ENCODE peak calls at places on chromosomes 2 and 18, in ten cellular contexts. One of them, this sample, is unnamed.
A peak's percentile ranks its signal among the peaks of the same experiment; 100 is the strongest.

GRCh38 chr2:156437272-156437671 is 1.1 kb downstream of the GPD2 start:
- DNase-seq in tibial artery: peak; percentile 78
- DNase-seq in endothelial cell: no peak
- DNase-seq in GM13977: no peak
- DNase-seq in dorsolateral prefrontal cortex: no peak
- DNase-seq in lower lobe of right lung: peak; percentile 54
- DNase-seq in cardiac muscle cell: no peak
- DNase-seq in HFFc6: no peak
- DNase-seq in PC-9: no peak
- DNase-seq in Calu3: no peak
- DNase-seq in this sample: no peak

GRCh38 chr2:237972211-237972610 is 5.4 kb downstream of the UBE2F start:
- DNase-seq in GM13977: no peak
- DNase-seq in PC-9: no peak
- DNase-seq in dorsolateral prefrontal cortex: no peak
- DNase-seq in tibial artery: no peak
- DNase-seq in cardiac muscle cell: no peak
- DNase-seq in Calu3: no peak
- DNase-seq in HFFc6: no peak
- DNase-seq in lower lobe of right lung: no peak
- DNase-seq in endothelial cell: no peak
- DNase-seq in this sample: no peak

GRCh38 chr18:1147616-1148184 is 243.0 kb downstream of the ADCYAP1 start:
- DNase-seq in lower lobe of right lung: no peak
- DNase-seq in GM13977: no peak
- DNase-seq in dorsolateral prefrontal cortex: no peak
- DNase-seq in PC-9: no peak
- DNase-seq in HFFc6: no peak
- DNase-seq in tibial artery: no peak
- DNase-seq in cardiac muscle cell: peak; percentile 7
- DNase-seq in endothelial cell: no peak
- DNase-seq in Calu3: no peak
- DNase-seq in this sample: no peak

GRCh38 chr2:229489016-229489415 is 217.9 kb upstream of the PID1 start:
- DNase-seq in Calu3: no peak
- DNase-seq in cardiac muscle cell: no peak
- DNase-seq in tibial artery: no peak
- DNase-seq in GM13977: no peak
- DNase-seq in PC-9: peak; percentile 98
- DNase-seq in lower lobe of right lung: no peak
- DNase-seq in dorsolateral prefrontal cortex: peak; percentile 60
- DNase-seq in endothelial cell: no peak
- DNase-seq in HFFc6: peak; percentile 29
- DNase-seq in this sample: peak; percentile 28

GRCh38 chr2:173654896-173655265 is 300.2 kb downstream of the CDCA7 start:
- DNase-seq in tibial artery: no peak
- DNase-seq in endothelial cell: no peak
- DNase-seq in PC-9: no peak
- DNase-seq in GM13977: no peak
- DNase-seq in lower lobe of right lung: no peak
- DNase-seq in dorsolateral prefrontal cortex: no peak
- DNase-seq in HFFc6: no peak
- DNase-seq in Calu3: no peak
- DNase-seq in cardiac muscle cell: no peak
- DNase-seq in this sample: no peak

GRCh38 chr2:150230004-150230403 is 257.5 kb downstream of the RND3 start:
- DNase-seq in endothelial cell: no peak
- DNase-seq in HFFc6: no peak
- DNase-seq in cardiac muscle cell: no peak
- DNase-seq in dorsolateral prefrontal cortex: no peak
- DNase-seq in PC-9: no peak
- DNase-seq in tibial artery: no peak
- DNase-seq in GM13977: no peak
- DNase-seq in Calu3: no peak
- DNase-seq in lower lobe of right lung: no peak
- DNase-seq in this sample: no peak

GRCh38 chr2:212181646-212182045 is 357.0 kb downstream of the ERBB4 start:
- DNase-seq in tibial artery: no peak
- DNase-seq in GM13977: no peak
- DNase-seq in HFFc6: no peak
- DNase-seq in PC-9: no peak
- DNase-seq in cardiac muscle cell: no peak
- DNase-seq in dorsolateral prefrontal cortex: no peak
- DNase-seq in endothelial cell: no peak
- DNase-seq in Calu3: no peak
- DNase-seq in lower lobe of right lung: no peak
- DNase-seq in this sample: no peak

GRCh38 chr18:25503567-25504081 is 151.7 kb upstream of the ZNF521 start:
- DNase-seq in PC-9: no peak
- DNase-seq in dorsolateral prefrontal cortex: peak; percentile 27
- DNase-seq in lower lobe of right lung: no peak
- DNase-seq in endothelial cell: peak; percentile 29
- DNase-seq in tibial artery: peak; percentile 71
- DNase-seq in GM13977: no peak
- DNase-seq in Calu3: no peak
- DNase-seq in cardiac muscle cell: peak; percentile 55
- DNase-seq in HFFc6: peak; percentile 50
- DNase-seq in this sample: no peak

GRCh38 chr2:140392824-140393223 is 1612.6 kb upstream of the NXPH2 start:
- DNase-seq in tibial artery: no peak
- DNase-seq in HFFc6: no peak
- DNase-seq in cardiac muscle cell: no peak
- DNase-seq in PC-9: no peak
- DNase-seq in endothelial cell: no peak
- DNase-seq in lower lobe of right lung: no peak
- DNase-seq in dorsolateral prefrontal cortex: no peak
- DNase-seq in Calu3: no peak
- DNase-seq in GM13977: no peak
- DNase-seq in this sample: no peak

GRCh38 chr2:174802459-174802858 is 38.2 kb upstream of the CHRNA1 start:
- DNase-seq in tibial artery: no peak
- DNase-seq in cardiac muscle cell: no peak
- DNase-seq in lower lobe of right lung: no peak
- DNase-seq in Calu3: no peak
- DNase-seq in dorsolateral prefrontal cortex: no peak
- DNase-seq in GM13977: no peak
- DNase-seq in HFFc6: peak; percentile 72
- DNase-seq in endothelial cell: no peak
- DNase-seq in PC-9: no peak
- DNase-seq in this sample: no peak

GRCh38 chr18:23209031-23209430 is 73.7 kb downstream of the CABLES1 start:
- DNase-seq in PC-9: peak; percentile 51
- DNase-seq in GM13977: no peak
- DNase-seq in cardiac muscle cell: no peak
- DNase-seq in lower lobe of right lung: no peak
- DNase-seq in tibial artery: no peak
- DNase-seq in dorsolateral prefrontal cortex: no peak
- DNase-seq in HFFc6: no peak
- DNase-seq in Calu3: no peak
- DNase-seq in endothelial cell: no peak
- DNase-seq in this sample: no peak

GRCh38 chr2:45484965-45485364 is 126.1 kb downstream of the SRBD1 start:
- DNase-seq in GM13977: no peak
- DNase-seq in lower lobe of right lung: no peak
- DNase-seq in HFFc6: no peak
- DNase-seq in Calu3: no peak
- DNase-seq in dorsolateral prefrontal cortex: no peak
- DNase-seq in cardiac muscle cell: no peak
- DNase-seq in PC-9: no peak
- DNase-seq in tibial artery: no peak
- DNase-seq in endothelial cell: no peak
- DNase-seq in this sample: no peak

GRCh38 chr2:45483997-45484396 is 127.1 kb downstream of the SRBD1 start:
- DNase-seq in tibial artery: no peak
- DNase-seq in dorsolateral prefrontal cortex: no peak
- DNase-seq in endothelial cell: no peak
- DNase-seq in GM13977: no peak
- DNase-seq in cardiac muscle cell: no peak
- DNase-seq in lower lobe of right lung: no peak
- DNase-seq in Calu3: peak; percentile 2
- DNase-seq in PC-9: no peak
- DNase-seq in HFFc6: peak; percentile 3
- DNase-seq in this sample: no peak
- TF ChIP-seq CTCF in tibial artery: no peak
- TF ChIP-seq CTCF in dorsolateral prefrontal cortex: no peak
- TF ChIP-seq CTCF in endothelial cell: peak; percentile 49
- TF ChIP-seq CTCF in GM13977: no peak
- TF ChIP-seq CTCF in cardiac muscle cell: peak; percentile 19
- TF ChIP-seq CTCF in lower lobe of right lung: peak; percentile 9
- TF ChIP-seq CTCF in Calu3: peak; percentile 20
- TF ChIP-seq CTCF in PC-9: peak; percentile 62
- TF ChIP-seq CTCF in HFFc6: peak; percentile 70
- TF ChIP-seq CTCF in this sample: peak; percentile 48

GRCh38 chr2:134739261-134739878 is 20.6 kb upstream of the TMEM163 start:
- DNase-seq in dorsolateral prefrontal cortex: no peak
- DNase-seq in HFFc6: no peak
- DNase-seq in endothelial cell: no peak
- DNase-seq in cardiac muscle cell: no peak
- DNase-seq in tibial artery: no peak
- DNase-seq in GM13977: no peak
- DNase-seq in lower lobe of right lung: no peak
- DNase-seq in Calu3: no peak
- DNase-seq in PC-9: no peak
- DNase-seq in this sample: no peak
- TF ChIP-seq CTCF in dorsolateral prefrontal cortex: no peak
- TF ChIP-seq CTCF in HFFc6: no peak
- TF ChIP-seq CTCF in endothelial cell: no peak
- TF ChIP-seq CTCF in cardiac muscle cell: no peak
- TF ChIP-seq CTCF in tibial artery: no peak
- TF ChIP-seq CTCF in GM13977: no peak
- TF ChIP-seq CTCF in lower lobe of right lung: no peak
- TF ChIP-seq CTCF in Calu3: no peak
- TF ChIP-seq CTCF in PC-9: no peak
- TF ChIP-seq CTCF in this sample: no peak

DNA sequence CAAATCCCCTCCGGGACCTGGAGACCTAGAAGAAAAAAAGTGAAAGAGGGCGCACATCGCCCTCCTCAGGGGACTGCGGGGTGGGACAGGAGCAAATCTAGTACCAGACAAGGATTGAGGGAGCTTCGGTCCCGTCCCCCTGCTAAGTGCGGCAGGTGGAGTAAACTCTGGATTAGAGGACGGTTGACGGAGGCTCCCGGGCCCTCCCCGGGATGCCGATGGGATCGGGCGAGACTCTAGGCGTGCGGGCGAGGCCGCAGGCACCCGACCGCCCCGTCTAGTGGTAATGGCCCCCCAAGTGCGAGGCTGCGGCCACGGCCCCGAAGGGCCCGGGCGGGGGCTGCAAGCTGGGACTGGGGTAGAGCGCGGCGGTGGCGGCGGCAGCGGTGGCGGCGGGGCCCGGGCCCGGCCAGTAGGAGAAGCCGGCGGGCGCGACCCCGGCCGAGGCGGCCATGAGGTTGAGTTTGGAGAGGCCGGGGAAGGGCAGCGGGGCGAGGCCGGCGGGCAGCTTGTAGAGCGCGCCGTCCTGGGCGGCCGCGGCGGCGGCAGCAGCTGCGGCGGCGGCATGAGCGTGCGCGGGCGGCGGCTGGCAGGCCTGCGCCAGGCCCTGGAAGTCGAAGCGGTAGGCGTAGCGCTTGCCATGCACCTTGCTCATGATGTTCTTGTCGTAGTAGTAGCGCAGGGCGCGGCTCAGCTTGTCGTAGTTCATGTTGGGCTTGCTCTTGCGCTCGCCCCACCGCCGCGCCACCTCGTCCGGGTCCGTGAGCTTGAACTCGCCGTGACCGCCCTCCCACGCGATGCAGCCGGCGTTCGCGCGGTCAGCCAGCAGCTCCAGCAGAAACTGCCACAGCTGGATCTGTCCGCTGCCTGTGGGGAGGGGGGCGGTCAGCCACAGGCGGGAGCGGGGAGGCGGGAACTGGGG is 3.3 kb downstream of the FEV start:
- DNase-seq in Calu3: peak; percentile 38
- DNase-seq in cardiac muscle cell: peak; percentile 62
- DNase-seq in tibial artery: no peak
- DNase-seq in HFFc6: no peak
- DNase-seq in PC-9: no peak
- DNase-seq in lower lobe of right lung: no peak
- DNase-seq in GM13977: peak; percentile 51
- DNase-seq in endothelial cell: no peak
- DNase-seq in dorsolateral prefrontal cortex: no peak
- DNase-seq in this sample: no peak
- TF ChIP-seq CTCF in Calu3: no peak
- TF ChIP-seq CTCF in cardiac muscle cell: no peak
- TF ChIP-seq CTCF in tibial artery: no peak
- TF ChIP-seq CTCF in HFFc6: peak; percentile 3
- TF ChIP-seq CTCF in PC-9: peak; percentile 19
- TF ChIP-seq CTCF in lower lobe of right lung: no peak
- TF ChIP-seq CTCF in GM13977: peak; percentile 8
- TF ChIP-seq CTCF in endothelial cell: no peak
- TF ChIP-seq CTCF in dorsolateral prefrontal cortex: no peak
- TF ChIP-seq CTCF in this sample: no peak

DNA sequence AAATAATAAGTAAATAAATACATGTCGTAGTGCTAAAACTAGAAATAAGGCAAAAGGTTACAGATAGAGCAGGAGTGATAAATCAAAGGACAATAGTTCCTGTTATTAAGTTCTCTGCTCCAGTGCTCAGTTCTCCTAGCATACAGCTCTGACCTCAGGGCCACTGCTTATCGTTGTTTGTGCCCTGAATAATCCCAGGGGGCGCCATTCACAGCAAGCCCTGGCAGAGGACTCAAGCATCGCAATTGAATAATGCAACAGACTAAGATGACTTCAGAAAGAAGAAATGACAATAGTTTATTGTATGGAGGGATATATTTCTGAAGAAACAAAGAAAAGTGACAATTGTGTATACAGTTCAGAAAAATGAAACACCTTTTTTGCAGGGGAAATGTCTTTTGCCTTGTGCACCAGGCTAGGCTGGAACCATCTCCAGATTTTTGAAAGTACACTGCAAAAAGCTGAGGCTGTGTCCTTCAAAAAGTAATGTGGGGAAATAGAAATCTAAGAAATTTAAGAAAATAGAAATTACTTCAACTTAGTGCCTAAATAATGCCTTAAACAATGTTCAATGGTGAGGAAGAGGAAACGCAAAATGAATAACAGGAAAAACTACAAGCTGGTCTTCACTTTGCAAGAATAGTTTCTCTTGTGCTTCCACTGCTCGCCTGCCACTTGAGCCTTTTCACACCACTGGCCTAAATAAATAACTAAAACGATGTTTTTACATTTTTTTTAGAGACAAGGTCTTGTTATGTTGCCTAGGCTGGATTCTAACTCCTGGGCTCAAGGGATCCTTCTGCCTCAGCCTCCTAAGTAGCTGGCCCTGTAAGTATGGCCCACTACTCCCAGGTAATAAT is 19.0 kb upstream of the CCNYL1 start:
- DNase-seq in cardiac muscle cell: peak; percentile 51
- DNase-seq in Calu3: peak; percentile 44
- DNase-seq in PC-9: no peak
- DNase-seq in GM13977: peak; percentile 51
- DNase-seq in endothelial cell: peak; percentile 52
- DNase-seq in tibial artery: no peak
- DNase-seq in dorsolateral prefrontal cortex: no peak
- DNase-seq in HFFc6: no peak
- DNase-seq in lower lobe of right lung: peak; percentile 62
- DNase-seq in this sample: no peak
- TF ChIP-seq CTCF in cardiac muscle cell: peak; percentile 38
- TF ChIP-seq CTCF in Calu3: peak; percentile 53
- TF ChIP-seq CTCF in PC-9: peak; percentile 53
- TF ChIP-seq CTCF in GM13977: peak; percentile 54
- TF ChIP-seq CTCF in endothelial cell: peak; percentile 58
- TF ChIP-seq CTCF in tibial artery: no peak
- TF ChIP-seq CTCF in dorsolateral prefrontal cortex: peak; percentile 60
- TF ChIP-seq CTCF in HFFc6: peak; percentile 72
- TF ChIP-seq CTCF in lower lobe of right lung: peak; percentile 63
- TF ChIP-seq CTCF in this sample: peak; percentile 82